ENCODE peak calls at places on chromosomes 6 and 20, in nine cellular contexts. One of them, this sample, is unnamed.

GRCh38 chr6:136782021-136782770 is 10.1 kb downstream of the MAP3K5 start:
- DNase-seq in NCI-H774: no peak
- DNase-seq in colonic mucosa: no peak
- DNase-seq in stimulated activated CD8-positive, alpha-beta memory T cell treated with anti-CD3 and anti-CD28 coated beads, Interleukin-15, amount 100 ng/mL, for 1 hour: no peak
- DNase-seq in stimulated activated CD4-positive, alpha-beta T cell treated with anti-CD3 and anti-CD28 coated beads, Interleukin-1b, Interleukin-23, amount 100 ng/mL, for 24 hours: no peak
- DNase-seq in iPS-NIHi11: no peak
- DNase-seq in left cardiac atrium: no peak
- DNase-seq in nephron progenitor cell: no peak
- DNase-seq in T-helper 9 cell: no peak
- DNase-seq in this sample: no peak

GRCh38 chr6:218153-219018 is 73.9 kb upstream of the DUSP22 start:
- DNase-seq in NCI-H774: no peak
- DNase-seq in colonic mucosa: no peak
- DNase-seq in stimulated activated CD8-positive, alpha-beta memory T cell treated with anti-CD3 and anti-CD28 coated beads, Interleukin-15, amount 100 ng/mL, for 1 hour: no peak
- DNase-seq in stimulated activated CD4-positive, alpha-beta T cell treated with anti-CD3 and anti-CD28 coated beads, Interleukin-1b, Interleukin-23, amount 100 ng/mL, for 24 hours: no peak
- DNase-seq in iPS-NIHi11: no peak
- DNase-seq in left cardiac atrium: no peak
- DNase-seq in nephron progenitor cell: peak
- DNase-seq in T-helper 9 cell: no peak
- DNase-seq in this sample: no peak

GRCh38 chr6:134003542-134003951 is 48.9 kb downstream of the SLC2A12 start:
- DNase-seq in NCI-H774: peak
- DNase-seq in colonic mucosa: no peak
- DNase-seq in stimulated activated CD8-positive, alpha-beta memory T cell treated with anti-CD3 and anti-CD28 coated beads, Interleukin-15, amount 100 ng/mL, for 1 hour: no peak
- DNase-seq in stimulated activated CD4-positive, alpha-beta T cell treated with anti-CD3 and anti-CD28 coated beads, Interleukin-1b, Interleukin-23, amount 100 ng/mL, for 24 hours: no peak
- DNase-seq in iPS-NIHi11: no peak
- DNase-seq in left cardiac atrium: no peak
- DNase-seq in nephron progenitor cell: no peak
- DNase-seq in T-helper 9 cell: no peak
- DNase-seq in this sample: no peak

GRCh38 chr20:64133951-64134407 is 26.6 kb upstream of the NPBWR2 start:
- DNase-seq in NCI-H774: no peak
- DNase-seq in colonic mucosa: no peak
- DNase-seq in stimulated activated CD8-positive, alpha-beta memory T cell treated with anti-CD3 and anti-CD28 coated beads, Interleukin-15, amount 100 ng/mL, for 1 hour: no peak
- DNase-seq in stimulated activated CD4-positive, alpha-beta T cell treated with anti-CD3 and anti-CD28 coated beads, Interleukin-1b, Interleukin-23, amount 100 ng/mL, for 24 hours: no peak
- DNase-seq in iPS-NIHi11: no peak
- DNase-seq in left cardiac atrium: no peak
- DNase-seq in nephron progenitor cell: peak
- DNase-seq in T-helper 9 cell: no peak
- DNase-seq in this sample: no peak

GRCh38 chr6:3825331-3825831 is 23.8 kb upstream of the FAM50B start:
- DNase-seq in NCI-H774: no peak
- DNase-seq in colonic mucosa: no peak
- DNase-seq in stimulated activated CD8-positive, alpha-beta memory T cell treated with anti-CD3 and anti-CD28 coated beads, Interleukin-15, amount 100 ng/mL, for 1 hour: no peak
- DNase-seq in stimulated activated CD4-positive, alpha-beta T cell treated with anti-CD3 and anti-CD28 coated beads, Interleukin-1b, Interleukin-23, amount 100 ng/mL, for 24 hours: no peak
- DNase-seq in iPS-NIHi11: peak
- DNase-seq in left cardiac atrium: peak
- DNase-seq in nephron progenitor cell: no peak
- DNase-seq in T-helper 9 cell: no peak
- DNase-seq in this sample: no peak

GRCh38 chr6:28511628-28512300 is 3.8 kb downstream of the GPX6 start:
- DNase-seq in NCI-H774: no peak
- DNase-seq in colonic mucosa: no peak
- DNase-seq in stimulated activated CD8-positive, alpha-beta memory T cell treated with anti-CD3 and anti-CD28 coated beads, Interleukin-15, amount 100 ng/mL, for 1 hour: no peak
- DNase-seq in stimulated activated CD4-positive, alpha-beta T cell treated with anti-CD3 and anti-CD28 coated beads, Interleukin-1b, Interleukin-23, amount 100 ng/mL, for 24 hours: no peak
- DNase-seq in iPS-NIHi11: no peak
- DNase-seq in left cardiac atrium: no peak
- DNase-seq in nephron progenitor cell: no peak
- DNase-seq in T-helper 9 cell: no peak
- DNase-seq in this sample: no peak

GRCh38 chr20:15759546-15760216 is 813.6 kb downstream of the KIF16B start:
- DNase-seq in NCI-H774: no peak
- DNase-seq in colonic mucosa: no peak
- DNase-seq in stimulated activated CD8-positive, alpha-beta memory T cell treated with anti-CD3 and anti-CD28 coated beads, Interleukin-15, amount 100 ng/mL, for 1 hour: no peak
- DNase-seq in stimulated activated CD4-positive, alpha-beta T cell treated with anti-CD3 and anti-CD28 coated beads, Interleukin-1b, Interleukin-23, amount 100 ng/mL, for 24 hours: no peak
- DNase-seq in iPS-NIHi11: no peak
- DNase-seq in left cardiac atrium: no peak
- DNase-seq in nephron progenitor cell: no peak
- DNase-seq in T-helper 9 cell: no peak
- DNase-seq in this sample: no peak

GRCh38 chr20:51379601-51380341 is 162.7 kb downstream of the NFATC2 start:
- DNase-seq in NCI-H774: no peak
- DNase-seq in colonic mucosa: no peak
- DNase-seq in stimulated activated CD8-positive, alpha-beta memory T cell treated with anti-CD3 and anti-CD28 coated beads, Interleukin-15, amount 100 ng/mL, for 1 hour: no peak
- DNase-seq in stimulated activated CD4-positive, alpha-beta T cell treated with anti-CD3 and anti-CD28 coated beads, Interleukin-1b, Interleukin-23, amount 100 ng/mL, for 24 hours: no peak
- DNase-seq in iPS-NIHi11: no peak
- DNase-seq in left cardiac atrium: no peak
- DNase-seq in nephron progenitor cell: no peak
- DNase-seq in T-helper 9 cell: no peak
- DNase-seq in this sample: no peak

GRCh38 chr6:142679907-142680306 is 265.1 kb downstream of the HIVEP2 start:
- DNase-seq in NCI-H774: no peak
- DNase-seq in colonic mucosa: no peak
- DNase-seq in stimulated activated CD8-positive, alpha-beta memory T cell treated with anti-CD3 and anti-CD28 coated beads, Interleukin-15, amount 100 ng/mL, for 1 hour: no peak
- DNase-seq in stimulated activated CD4-positive, alpha-beta T cell treated with anti-CD3 and anti-CD28 coated beads, Interleukin-1b, Interleukin-23, amount 100 ng/mL, for 24 hours: no peak
- DNase-seq in iPS-NIHi11: no peak
- DNase-seq in left cardiac atrium: no peak
- DNase-seq in nephron progenitor cell: no peak
- DNase-seq in T-helper 9 cell: no peak
- DNase-seq in this sample: no peak

GRCh38 chr6:90076471-90076870 is 182.2 kb downstream of the GJA10 start:
- DNase-seq in NCI-H774: no peak
- DNase-seq in colonic mucosa: no peak
- DNase-seq in stimulated activated CD8-positive, alpha-beta memory T cell treated with anti-CD3 and anti-CD28 coated beads, Interleukin-15, amount 100 ng/mL, for 1 hour: no peak
- DNase-seq in stimulated activated CD4-positive, alpha-beta T cell treated with anti-CD3 and anti-CD28 coated beads, Interleukin-1b, Interleukin-23, amount 100 ng/mL, for 24 hours: no peak
- DNase-seq in iPS-NIHi11: no peak
- DNase-seq in left cardiac atrium: no peak
- DNase-seq in nephron progenitor cell: no peak
- DNase-seq in T-helper 9 cell: no peak
- DNase-seq in this sample: no peak

GRCh38 chr20:768426-768978 is at the start of gene SLC52A3:
- DNase-seq in NCI-H774: no peak
- DNase-seq in colonic mucosa: peak
- DNase-seq in stimulated activated CD8-positive, alpha-beta memory T cell treated with anti-CD3 and anti-CD28 coated beads, Interleukin-15, amount 100 ng/mL, for 1 hour: no peak
- DNase-seq in stimulated activated CD4-positive, alpha-beta T cell treated with anti-CD3 and anti-CD28 coated beads, Interleukin-1b, Interleukin-23, amount 100 ng/mL, for 24 hours: no peak
- DNase-seq in iPS-NIHi11: peak
- DNase-seq in left cardiac atrium: no peak
- DNase-seq in nephron progenitor cell: peak
- DNase-seq in T-helper 9 cell: no peak
- DNase-seq in this sample: no peak

GRCh38 chr6:363291-363690 is 28.3 kb upstream of the IRF4 start:
- DNase-seq in NCI-H774: no peak
- DNase-seq in colonic mucosa: no peak
- DNase-seq in stimulated activated CD8-positive, alpha-beta memory T cell treated with anti-CD3 and anti-CD28 coated beads, Interleukin-15, amount 100 ng/mL, for 1 hour: no peak
- DNase-seq in stimulated activated CD4-positive, alpha-beta T cell treated with anti-CD3 and anti-CD28 coated beads, Interleukin-1b, Interleukin-23, amount 100 ng/mL, for 24 hours: no peak
- DNase-seq in iPS-NIHi11: no peak
- DNase-seq in left cardiac atrium: no peak
- DNase-seq in nephron progenitor cell: no peak
- DNase-seq in T-helper 9 cell: no peak
- DNase-seq in this sample: no peak

GRCh38 chr6:112360498-112360897 is 13.4 kb downstream of the RFPL4B start:
- DNase-seq in NCI-H774: no peak
- DNase-seq in colonic mucosa: no peak
- DNase-seq in stimulated activated CD8-positive, alpha-beta memory T cell treated with anti-CD3 and anti-CD28 coated beads, Interleukin-15, amount 100 ng/mL, for 1 hour: no peak
- DNase-seq in stimulated activated CD4-positive, alpha-beta T cell treated with anti-CD3 and anti-CD28 coated beads, Interleukin-1b, Interleukin-23, amount 100 ng/mL, for 24 hours: no peak
- DNase-seq in iPS-NIHi11: peak
- DNase-seq in left cardiac atrium: peak
- DNase-seq in nephron progenitor cell: peak
- DNase-seq in T-helper 9 cell: no peak
- DNase-seq in this sample: no peak

GRCh38 chr6:154937306-154938244 is 57.5 kb upstream of the TIAM2 start:
- DNase-seq in NCI-H774: no peak
- DNase-seq in colonic mucosa: no peak
- DNase-seq in stimulated activated CD8-positive, alpha-beta memory T cell treated with anti-CD3 and anti-CD28 coated beads, Interleukin-15, amount 100 ng/mL, for 1 hour: no peak
- DNase-seq in stimulated activated CD4-positive, alpha-beta T cell treated with anti-CD3 and anti-CD28 coated beads, Interleukin-1b, Interleukin-23, amount 100 ng/mL, for 24 hours: no peak
- DNase-seq in iPS-NIHi11: peak
- DNase-seq in left cardiac atrium: no peak
- DNase-seq in nephron progenitor cell: peak
- DNase-seq in T-helper 9 cell: no peak
- DNase-seq in this sample: no peak

GRCh38 chr20:41275181-41275793 is 42.2 kb downstream of the ZHX3 start:
- DNase-seq in NCI-H774: no peak
- DNase-seq in colonic mucosa: no peak
- DNase-seq in stimulated activated CD8-positive, alpha-beta memory T cell treated with anti-CD3 and anti-CD28 coated beads, Interleukin-15, amount 100 ng/mL, for 1 hour: no peak
- DNase-seq in stimulated activated CD4-positive, alpha-beta T cell treated with anti-CD3 and anti-CD28 coated beads, Interleukin-1b, Interleukin-23, amount 100 ng/mL, for 24 hours: no peak
- DNase-seq in iPS-NIHi11: peak
- DNase-seq in left cardiac atrium: no peak
- DNase-seq in nephron progenitor cell: no peak
- DNase-seq in T-helper 9 cell: no peak
- DNase-seq in this sample: no peak

GRCh38 chr6:85458782-85459181 is 8.9 kb downstream of the NT5E start:
- DNase-seq in NCI-H774: no peak
- DNase-seq in colonic mucosa: no peak
- DNase-seq in stimulated activated CD8-positive, alpha-beta memory T cell treated with anti-CD3 and anti-CD28 coated beads, Interleukin-15, amount 100 ng/mL, for 1 hour: no peak
- DNase-seq in stimulated activated CD4-positive, alpha-beta T cell treated with anti-CD3 and anti-CD28 coated beads, Interleukin-1b, Interleukin-23, amount 100 ng/mL, for 24 hours: no peak
- DNase-seq in iPS-NIHi11: peak
- DNase-seq in left cardiac atrium: no peak
- DNase-seq in nephron progenitor cell: no peak
- DNase-seq in T-helper 9 cell: no peak
- DNase-seq in this sample: no peak

GRCh38 chr6:31465718-31466117 is 32.2 kb upstream of the MICB start:
- DNase-seq in NCI-H774: no peak
- DNase-seq in colonic mucosa: no peak
- DNase-seq in stimulated activated CD8-positive, alpha-beta memory T cell treated with anti-CD3 and anti-CD28 coated beads, Interleukin-15, amount 100 ng/mL, for 1 hour: no peak
- DNase-seq in stimulated activated CD4-positive, alpha-beta T cell treated with anti-CD3 and anti-CD28 coated beads, Interleukin-1b, Interleukin-23, amount 100 ng/mL, for 24 hours: no peak
- DNase-seq in iPS-NIHi11: no peak
- DNase-seq in left cardiac atrium: no peak
- DNase-seq in nephron progenitor cell: no peak
- DNase-seq in T-helper 9 cell: no peak
- DNase-seq in this sample: no peak

GRCh38 chr20:56247954-56248782 is at the start of gene MC3R:
- DNase-seq in NCI-H774: peak
- DNase-seq in colonic mucosa: peak
- DNase-seq in stimulated activated CD8-positive, alpha-beta memory T cell treated with anti-CD3 and anti-CD28 coated beads, Interleukin-15, amount 100 ng/mL, for 1 hour: peak
- DNase-seq in stimulated activated CD4-positive, alpha-beta T cell treated with anti-CD3 and anti-CD28 coated beads, Interleukin-1b, Interleukin-23, amount 100 ng/mL, for 24 hours: no peak
- DNase-seq in iPS-NIHi11: peak
- DNase-seq in left cardiac atrium: peak
- DNase-seq in nephron progenitor cell: peak
- DNase-seq in T-helper 9 cell: peak
- DNase-seq in this sample: peak

GRCh38 chr6:112443118-112443641 is 96.0 kb downstream of the RFPL4B start:
- DNase-seq in NCI-H774: no peak
- DNase-seq in colonic mucosa: no peak
- DNase-seq in stimulated activated CD8-positive, alpha-beta memory T cell treated with anti-CD3 and anti-CD28 coated beads, Interleukin-15, amount 100 ng/mL, for 1 hour: no peak
- DNase-seq in stimulated activated CD4-positive, alpha-beta T cell treated with anti-CD3 and anti-CD28 coated beads, Interleukin-1b, Interleukin-23, amount 100 ng/mL, for 24 hours: no peak
- DNase-seq in iPS-NIHi11: peak
- DNase-seq in left cardiac atrium: no peak
- DNase-seq in nephron progenitor cell: no peak
- DNase-seq in T-helper 9 cell: no peak
- DNase-seq in this sample: no peak

GRCh38 chr6:20473518-20473917 is 60.7 kb upstream of the CDKAL1 start:
- DNase-seq in NCI-H774: no peak
- DNase-seq in colonic mucosa: no peak
- DNase-seq in stimulated activated CD8-positive, alpha-beta memory T cell treated with anti-CD3 and anti-CD28 coated beads, Interleukin-15, amount 100 ng/mL, for 1 hour: no peak
- DNase-seq in stimulated activated CD4-positive, alpha-beta T cell treated with anti-CD3 and anti-CD28 coated beads, Interleukin-1b, Interleukin-23, amount 100 ng/mL, for 24 hours: no peak
- DNase-seq in iPS-NIHi11: no peak
- DNase-seq in left cardiac atrium: no peak
- DNase-seq in nephron progenitor cell: no peak
- DNase-seq in T-helper 9 cell: no peak
- DNase-seq in this sample: no peak

This sample was measured in T-helper 2 cell.